ENCODE peak calls at places on chromosomes 6 and 20, in ten cellular contexts. One of them, this sample, is unnamed.
A peak's percentile ranks its signal among the peaks of the same experiment; 100 is the strongest.

GRCh38 chr6:11769816-11770545 is 8.6 kb downstream of the ADTRP start:
- DNase-seq in psoas muscle: no peak
- DNase-seq in GM12878: no peak
- DNase-seq in astrocyte of the cerebellum: no peak
- DNase-seq in choroid plexus epithelial cell: peak; percentile 25
- DNase-seq in fibroblast of mammary gland: no peak
- DNase-seq in fibroblast of pulmonary artery: no peak
- DNase-seq in ascending aorta: no peak
- DNase-seq in GM12864: no peak
- DNase-seq in heart right ventricle: no peak
- DNase-seq in this sample: no peak

GRCh38 chr6:148967128-148967527 is 220.3 kb downstream of the UST start:
- DNase-seq in fibroblast of pulmonary artery: no peak
- DNase-seq in ascending aorta: no peak
- DNase-seq in GM12878: no peak
- DNase-seq in psoas muscle: no peak
- DNase-seq in astrocyte of the cerebellum: no peak
- DNase-seq in GM12864: no peak
- DNase-seq in choroid plexus epithelial cell: no peak
- DNase-seq in fibroblast of mammary gland: no peak
- DNase-seq in heart right ventricle: no peak
- DNase-seq in this sample: no peak

GRCh38 chr6:116779569-116780164 is 14.1 kb upstream of the FAM162B start:
- DNase-seq in GM12878: no peak
- DNase-seq in GM12864: peak; percentile 3
- DNase-seq in choroid plexus epithelial cell: peak; percentile 72
- DNase-seq in fibroblast of mammary gland: peak; percentile 52
- DNase-seq in astrocyte of the cerebellum: peak; percentile 38
- DNase-seq in heart right ventricle: no peak
- DNase-seq in fibroblast of pulmonary artery: peak; percentile 61
- DNase-seq in ascending aorta: no peak
- DNase-seq in psoas muscle: no peak
- DNase-seq in this sample: peak; percentile 4

GRCh38 chr20:17611540-17612286 is 41.8 kb downstream of the DSTN start:
- DNase-seq in psoas muscle: no peak
- DNase-seq in heart right ventricle: no peak
- DNase-seq in fibroblast of pulmonary artery: no peak
- DNase-seq in fibroblast of mammary gland: peak; percentile 30
- DNase-seq in ascending aorta: peak; percentile 67
- DNase-seq in GM12878: no peak
- DNase-seq in GM12864: no peak
- DNase-seq in astrocyte of the cerebellum: no peak
- DNase-seq in choroid plexus epithelial cell: peak; percentile 50
- DNase-seq in this sample: no peak

GRCh38 chr6:37131104-37131959 is 38.6 kb upstream of the PIM1 start:
- DNase-seq in ascending aorta: peak; percentile 87
- DNase-seq in heart right ventricle: peak; percentile 82
- DNase-seq in GM12864: no peak
- DNase-seq in choroid plexus epithelial cell: no peak
- DNase-seq in psoas muscle: peak; percentile 82
- DNase-seq in GM12878: no peak
- DNase-seq in fibroblast of pulmonary artery: no peak
- DNase-seq in astrocyte of the cerebellum: peak; percentile 39
- DNase-seq in fibroblast of mammary gland: peak; percentile 35
- DNase-seq in this sample: no peak

GRCh38 chr20:36309643-36310042 is 3.5 kb downstream of the DLGAP4 start:
- DNase-seq in ascending aorta: no peak
- DNase-seq in astrocyte of the cerebellum: no peak
- DNase-seq in heart right ventricle: no peak
- DNase-seq in GM12864: no peak
- DNase-seq in GM12878: no peak
- DNase-seq in choroid plexus epithelial cell: no peak
- DNase-seq in fibroblast of pulmonary artery: no peak
- DNase-seq in fibroblast of mammary gland: no peak
- DNase-seq in psoas muscle: no peak
- DNase-seq in this sample: no peak

GRCh38 chr6:27092316-27092692 is 155.2 kb upstream of the PRSS16 start:
- DNase-seq in ascending aorta: no peak
- DNase-seq in GM12878: no peak
- DNase-seq in choroid plexus epithelial cell: no peak
- DNase-seq in astrocyte of the cerebellum: no peak
- DNase-seq in GM12864: no peak
- DNase-seq in heart right ventricle: no peak
- DNase-seq in psoas muscle: no peak
- DNase-seq in fibroblast of pulmonary artery: no peak
- DNase-seq in fibroblast of mammary gland: peak; percentile 11
- DNase-seq in this sample: no peak

GRCh38 chr20:33685328-33686007 is 717 bp downstream of the E2F1 start:
- DNase-seq in ascending aorta: no peak
- DNase-seq in heart right ventricle: no peak
- DNase-seq in fibroblast of mammary gland: peak; percentile 29
- DNase-seq in astrocyte of the cerebellum: no peak
- DNase-seq in choroid plexus epithelial cell: no peak
- DNase-seq in GM12864: peak; percentile 83
- DNase-seq in fibroblast of pulmonary artery: no peak
- DNase-seq in psoas muscle: no peak
- DNase-seq in GM12878: peak; percentile 62
- DNase-seq in this sample: no peak

GRCh38 chr6:71492668-71493067 is 204.1 kb downstream of the OGFRL1 start:
- DNase-seq in psoas muscle: no peak
- DNase-seq in astrocyte of the cerebellum: no peak
- DNase-seq in heart right ventricle: no peak
- DNase-seq in fibroblast of mammary gland: no peak
- DNase-seq in fibroblast of pulmonary artery: no peak
- DNase-seq in choroid plexus epithelial cell: no peak
- DNase-seq in GM12878: no peak
- DNase-seq in GM12864: no peak
- DNase-seq in ascending aorta: no peak
- DNase-seq in this sample: no peak

GRCh38 chr6:80608881-80609280 is 502.4 kb downstream of the BCKDHB start:
- DNase-seq in choroid plexus epithelial cell: peak; percentile 42
- DNase-seq in astrocyte of the cerebellum: no peak
- DNase-seq in fibroblast of mammary gland: peak; percentile 31
- DNase-seq in GM12864: no peak
- DNase-seq in heart right ventricle: no peak
- DNase-seq in ascending aorta: no peak
- DNase-seq in fibroblast of pulmonary artery: peak; percentile 41
- DNase-seq in GM12878: no peak
- DNase-seq in psoas muscle: no peak
- DNase-seq in this sample: no peak

GRCh38 chr20:41344938-41345728 is 4.5 kb downstream of the LPIN3 start:
- DNase-seq in heart right ventricle: no peak
- DNase-seq in psoas muscle: no peak
- DNase-seq in astrocyte of the cerebellum: no peak
- DNase-seq in ascending aorta: no peak
- DNase-seq in GM12864: no peak
- DNase-seq in fibroblast of pulmonary artery: no peak
- DNase-seq in fibroblast of mammary gland: no peak
- DNase-seq in GM12878: no peak
- DNase-seq in choroid plexus epithelial cell: no peak
- DNase-seq in this sample: no peak

GRCh38 chr6:28816909-28817807 is 106.6 kb downstream of the TRIM27 start:
- DNase-seq in choroid plexus epithelial cell: peak; percentile 76
- DNase-seq in GM12878: no peak
- DNase-seq in fibroblast of mammary gland: peak; percentile 87
- DNase-seq in heart right ventricle: no peak
- DNase-seq in GM12864: peak; percentile 42
- DNase-seq in ascending aorta: no peak
- DNase-seq in fibroblast of pulmonary artery: peak; percentile 55
- DNase-seq in psoas muscle: no peak
- DNase-seq in astrocyte of the cerebellum: no peak
- DNase-seq in this sample: no peak

GRCh38 chr20:6698056-6698455 is 69.4 kb upstream of the BMP2 start:
- DNase-seq in astrocyte of the cerebellum: no peak
- DNase-seq in choroid plexus epithelial cell: peak; percentile 13
- DNase-seq in ascending aorta: no peak
- DNase-seq in fibroblast of pulmonary artery: no peak
- DNase-seq in fibroblast of mammary gland: no peak
- DNase-seq in heart right ventricle: no peak
- DNase-seq in psoas muscle: no peak
- DNase-seq in GM12878: no peak
- DNase-seq in GM12864: no peak
- DNase-seq in this sample: peak; percentile 70

GRCh38 chr20:16078172-16078898 is 494.9 kb downstream of the KIF16B start:
- DNase-seq in psoas muscle: no peak
- DNase-seq in heart right ventricle: no peak
- DNase-seq in GM12878: no peak
- DNase-seq in fibroblast of pulmonary artery: no peak
- DNase-seq in choroid plexus epithelial cell: no peak
- DNase-seq in ascending aorta: no peak
- DNase-seq in GM12864: no peak
- DNase-seq in fibroblast of mammary gland: no peak
- DNase-seq in astrocyte of the cerebellum: no peak
- DNase-seq in this sample: no peak

GRCh38 chr6:10659697-10660348 is 34.6 kb downstream of the C6orf52 start:
- DNase-seq in psoas muscle: no peak
- DNase-seq in GM12864: no peak
- DNase-seq in heart right ventricle: no peak
- DNase-seq in fibroblast of pulmonary artery: no peak
- DNase-seq in astrocyte of the cerebellum: no peak
- DNase-seq in fibroblast of mammary gland: no peak
- DNase-seq in choroid plexus epithelial cell: peak; percentile 14
- DNase-seq in ascending aorta: no peak
- DNase-seq in GM12878: no peak
- DNase-seq in this sample: no peak
- H3K4me3 ChIP-seq in psoas muscle: no peak overlapping the region
- H3K4me3 ChIP-seq in GM12864: no peak overlapping the region
- H3K4me3 ChIP-seq in heart right ventricle: peak overlapping the region; percentile 45
- H3K4me3 ChIP-seq in fibroblast of pulmonary artery: peak overlapping the region; percentile 17
- H3K4me3 ChIP-seq in astrocyte of the cerebellum: no peak overlapping the region
- H3K4me3 ChIP-seq in fibroblast of mammary gland: no peak overlapping the region
- H3K4me3 ChIP-seq in choroid plexus epithelial cell: peak overlapping the region; percentile 50
- H3K4me3 ChIP-seq in ascending aorta: peak overlapping the region; percentile 53
- H3K4me3 ChIP-seq in GM12878: no peak overlapping the region
- H3K4me3 ChIP-seq in this sample: peak overlapping the region; percentile 28

GRCh38 chr20:44810391-44811149 is at the start of gene RIMS4:
- DNase-seq in fibroblast of pulmonary artery: no peak
- DNase-seq in heart right ventricle: no peak
- DNase-seq in GM12864: no peak
- DNase-seq in psoas muscle: no peak
- DNase-seq in ascending aorta: peak; percentile 42
- DNase-seq in choroid plexus epithelial cell: no peak
- DNase-seq in GM12878: no peak
- DNase-seq in astrocyte of the cerebellum: no peak
- DNase-seq in fibroblast of mammary gland: no peak
- DNase-seq in this sample: no peak
- TF ChIP-seq CTCF in fibroblast of pulmonary artery: no peak
- TF ChIP-seq CTCF in heart right ventricle: no peak
- TF ChIP-seq CTCF in GM12864: no peak
- TF ChIP-seq CTCF in psoas muscle: no peak
- TF ChIP-seq CTCF in ascending aorta: no peak
- TF ChIP-seq CTCF in choroid plexus epithelial cell: no peak
- TF ChIP-seq CTCF in GM12878: no peak
- TF ChIP-seq CTCF in astrocyte of the cerebellum: no peak
- TF ChIP-seq CTCF in fibroblast of mammary gland: no peak
- TF ChIP-seq CTCF in this sample: no peak

DNA sequence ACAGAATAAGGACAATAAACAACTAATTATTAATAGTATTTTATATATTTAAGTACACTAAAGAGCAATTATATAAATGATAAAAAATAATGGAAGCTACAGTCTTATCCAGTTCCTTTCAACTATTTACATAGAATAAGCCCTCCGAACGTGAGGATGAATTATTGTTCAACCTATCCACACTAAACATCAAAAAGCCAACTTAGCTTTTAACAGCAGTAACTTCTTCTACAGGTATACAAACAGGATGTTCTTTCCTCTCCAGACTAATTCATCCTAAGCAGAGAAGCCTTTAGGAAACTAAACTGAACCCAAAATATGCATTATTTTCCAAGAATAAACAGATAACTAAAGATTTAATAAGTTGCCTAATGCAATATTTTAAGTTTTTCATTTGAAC is 2.3 kb downstream of the FKBP5 start:
- DNase-seq in heart right ventricle: no peak
- DNase-seq in GM12878: no peak
- DNase-seq in choroid plexus epithelial cell: no peak
- DNase-seq in fibroblast of mammary gland: no peak
- DNase-seq in psoas muscle: no peak
- DNase-seq in astrocyte of the cerebellum: no peak
- DNase-seq in fibroblast of pulmonary artery: no peak
- DNase-seq in GM12864: no peak
- DNase-seq in ascending aorta: no peak
- DNase-seq in this sample: no peak
- H3K4me3 ChIP-seq in heart right ventricle: peak overlapping the region; percentile 94
- H3K4me3 ChIP-seq in GM12878: peak overlapping the region; percentile 79
- H3K4me3 ChIP-seq in choroid plexus epithelial cell: peak overlapping the region; percentile 81
- H3K4me3 ChIP-seq in fibroblast of mammary gland: peak overlapping the region; percentile 83
- H3K4me3 ChIP-seq in psoas muscle: peak overlapping the region; percentile 85
- H3K4me3 ChIP-seq in astrocyte of the cerebellum: peak overlapping the region; percentile 61
- H3K4me3 ChIP-seq in fibroblast of pulmonary artery: peak overlapping the region; percentile 84
- H3K4me3 ChIP-seq in GM12864: no peak overlapping the region
- H3K4me3 ChIP-seq in ascending aorta: peak overlapping the region; percentile 98
- H3K4me3 ChIP-seq in this sample: peak overlapping the region; percentile 86

DNA sequence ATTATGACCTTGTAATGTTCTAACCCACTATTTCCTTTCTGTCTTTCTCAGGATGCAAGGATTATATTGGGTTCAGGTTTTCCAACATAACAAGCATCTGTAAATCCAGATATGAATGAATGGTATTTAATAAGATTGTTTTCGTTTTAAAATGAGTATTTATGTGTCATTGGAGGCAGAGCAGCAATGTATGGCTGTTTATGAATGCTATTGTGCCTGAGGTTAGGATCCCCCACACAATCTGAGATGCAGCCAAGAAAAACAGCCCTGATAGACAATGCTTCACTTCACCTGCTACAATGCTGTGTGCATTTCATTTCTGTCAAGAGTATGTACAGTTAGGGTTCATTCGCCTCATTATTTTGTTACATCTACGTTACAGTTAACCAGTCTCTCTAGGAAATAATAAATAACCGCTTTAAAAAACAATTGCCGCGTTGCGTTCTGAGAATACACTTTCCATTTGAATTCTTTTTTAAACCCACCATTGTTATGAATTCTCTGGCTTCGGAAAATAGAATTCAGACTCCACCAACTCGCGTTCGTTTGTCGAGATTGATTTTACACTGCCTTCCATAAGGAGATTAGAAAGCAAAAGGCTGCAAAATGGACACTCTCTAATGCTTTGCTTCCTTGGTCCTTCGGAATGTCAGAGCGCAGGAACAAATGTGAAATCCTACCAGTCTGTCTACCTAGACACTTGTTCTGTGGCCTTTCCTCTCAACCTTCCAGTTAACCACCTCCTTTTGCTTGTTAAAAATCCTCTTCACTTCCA is 19.5 kb downstream of the TFAP2A start:
- DNase-seq in fibroblast of pulmonary artery: no peak
- DNase-seq in astrocyte of the cerebellum: no peak
- DNase-seq in heart right ventricle: no peak
- DNase-seq in ascending aorta: no peak
- DNase-seq in GM12864: no peak
- DNase-seq in fibroblast of mammary gland: no peak
- DNase-seq in choroid plexus epithelial cell: no peak
- DNase-seq in psoas muscle: no peak
- DNase-seq in GM12878: no peak
- DNase-seq in this sample: no peak
- TF ChIP-seq CTCF in fibroblast of pulmonary artery: no peak
- TF ChIP-seq CTCF in astrocyte of the cerebellum: no peak
- TF ChIP-seq CTCF in heart right ventricle: no peak
- TF ChIP-seq CTCF in ascending aorta: no peak
- TF ChIP-seq CTCF in GM12864: no peak
- TF ChIP-seq CTCF in fibroblast of mammary gland: no peak
- TF ChIP-seq CTCF in choroid plexus epithelial cell: no peak
- TF ChIP-seq CTCF in psoas muscle: no peak
- TF ChIP-seq CTCF in GM12878: no peak
- TF ChIP-seq CTCF in this sample: no peak

GRCh38 chr20:44522841-44523240 is 971 bp upstream of the SERINC3 start:
- DNase-seq in ascending aorta: no peak
- DNase-seq in GM12878: no peak
- DNase-seq in fibroblast of mammary gland: no peak
- DNase-seq in fibroblast of pulmonary artery: no peak
- DNase-seq in choroid plexus epithelial cell: no peak
- DNase-seq in heart right ventricle: no peak
- DNase-seq in GM12864: no peak
- DNase-seq in psoas muscle: no peak
- DNase-seq in astrocyte of the cerebellum: no peak
- DNase-seq in this sample: no peak
- H3K4me3 ChIP-seq in ascending aorta: no peak overlapping the region
- H3K4me3 ChIP-seq in GM12878: peak overlapping the region; percentile 71
- H3K4me3 ChIP-seq in fibroblast of mammary gland: no peak overlapping the region
- H3K4me3 ChIP-seq in fibroblast of pulmonary artery: no peak overlapping the region
- H3K4me3 ChIP-seq in choroid plexus epithelial cell: no peak overlapping the region
- H3K4me3 ChIP-seq in heart right ventricle: no peak overlapping the region
- H3K4me3 ChIP-seq in GM12864: no peak overlapping the region
- H3K4me3 ChIP-seq in psoas muscle: no peak overlapping the region
- H3K4me3 ChIP-seq in astrocyte of the cerebellum: no peak overlapping the region
- H3K4me3 ChIP-seq in this sample: no peak overlapping the region